ENCODE peak calls at places on chromosomes 11 and 22, in four cellular contexts. P is adrenal gland, J is HCT116, D is left ventricle myocardium inferior. L is an unnamed sample.
A peak's percentile ranks its signal among the peaks of the same experiment; 100 is the strongest.

GRCh38 chr11:34243620-34244493 is 114.0 kb downstream of the ABTB2 start:
- DNase-seq in J (peak; percentile 71), D (no peak), P (peak; percentile 62), L (no peak)

GRCh38 chr11:116946414-116946813 is 109.0 kb upstream of the APOA1 start:
- DNase-seq in D (no peak), P (no peak), J (no peak), L (no peak)

GRCh38 chr11:71467164-71467563 is 14.2 kb downstream of the NADSYN1 start:
- DNase-seq in D (no peak), P (no peak), J (no peak), L (no peak)

GRCh38 chr22:49363526-49364230 is 464.0 kb downstream of the BRD1 start:
- DNase-seq in P (no peak), J (no peak), D (no peak), L (no peak)

GRCh38 chr22:45125198-45125597 is 38.5 kb upstream of the NUP50 start:
- DNase-seq in D (no peak), J (no peak), P (no peak), L (no peak)

GRCh38 chr11:104898685-104899013 is 389 bp upstream of the CASP12 start:
- DNase-seq in D (no peak), P (no peak), J (no peak), L (no peak)

GRCh38 chr11:71580057-71581003 is 2.3 kb downstream of the KRTAP5-11 start:
- DNase-seq in P (peak; percentile 84), D (peak; percentile 33), J (peak; percentile 48), L (no peak)

GRCh38 chr11:36817336-36817965 is 219.4 kb upstream of the RAG2 start:
- DNase-seq in J (no peak), D (no peak), P (no peak), L (no peak)

GRCh38 chr11:61350803-61351202 is 10.9 kb downstream of the CYB561A3 start:
- DNase-seq in P (no peak), D (no peak), J (no peak), L (no peak)

GRCh38 chr11:8636127-8636526 is 42.1 kb upstream of the STK33 start:
- DNase-seq in J (no peak), P (no peak), D (no peak), L (no peak)

GRCh38 chr11:134915212-134915611 is 503.2 kb upstream of the B3GAT1 start:
- DNase-seq in D (peak; percentile 60), P (peak; percentile 56), J (no peak), L (no peak)

GRCh38 chr11:64396079-64396591 is 37.2 kb downstream of the RPS6KA4 start:
- DNase-seq in J (no peak), D (no peak), P (no peak), L (no peak)

GRCh38 chr11:2776351-2777061 is 76.7 kb upstream of the KCNQ1OT1 start:
- DNase-seq in D (no peak), J (no peak), P (peak; percentile 17), L (no peak)

GRCh38 chr22:30062256-30062655 is 18.0 kb upstream of the HORMAD2 start:
- DNase-seq in P (no peak), D (no peak), J (no peak), L (no peak)

GRCh38 chr22:30064172-30064571 is 16.1 kb upstream of the HORMAD2 start:
- DNase-seq in D (no peak), P (no peak), J (no peak), L (no peak)

GRCh38 chr22:30057375-30057774 is 22.9 kb upstream of the HORMAD2 start:
- DNase-seq in D (no peak), J (no peak), P (no peak), L (no peak)

GRCh38 chr22:30062934-30063333 is 17.3 kb upstream of the HORMAD2 start:
- DNase-seq in J (no peak), D (no peak), P (no peak), L (no peak)
- H3K4me3 ChIP-seq in J (no peak overlapping the region), D (no peak overlapping the region), P (no peak overlapping the region), L (no peak overlapping the region)

DNA sequence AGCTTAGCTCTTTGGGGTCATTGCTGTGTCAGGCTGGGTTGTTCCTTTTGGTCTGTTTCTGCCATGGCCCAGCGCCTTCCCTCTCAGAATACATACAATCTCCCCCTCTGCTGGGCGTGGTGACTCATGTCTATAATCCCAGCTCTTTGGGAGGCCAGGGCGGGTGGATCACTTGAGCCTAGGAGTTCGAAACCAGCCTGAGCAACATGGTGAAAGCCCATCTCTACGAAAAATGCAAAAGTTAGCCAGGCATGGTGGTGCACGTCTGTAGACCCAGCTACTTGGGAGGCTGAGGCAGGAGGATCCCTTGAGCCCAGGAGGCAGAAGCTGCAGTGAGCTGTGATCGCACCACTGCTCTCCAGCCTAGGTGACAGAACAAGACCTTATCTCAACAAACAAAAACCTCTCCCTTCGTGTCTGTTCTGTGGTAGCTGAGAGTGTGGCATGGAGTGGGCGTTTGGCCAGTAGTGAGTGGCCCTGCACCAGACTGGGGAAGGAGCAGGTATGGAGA is 46.7 kb upstream of the RAB1B start:
- DNase-seq in J (no peak), P (no peak), D (no peak), L (no peak)
- TF ChIP-seq CTCF in J (no peak), P (no peak), D (no peak), L (no peak)

GRCh38 chr22:23844739-23845202 is 6.0 kb upstream of the DERL3 start:
- DNase-seq in J (no peak), D (no peak), P (no peak), L (no peak)
- H3K4me3 ChIP-seq in J (no peak overlapping the region), D (no peak overlapping the region), P (no peak overlapping the region), L (no peak overlapping the region)

GRCh38 chr11:113349528-113349927 is 35.1 kb downstream of the TTC12 start:
- DNase-seq in J (no peak), D (no peak), P (no peak), L (no peak)

GRCh38 chr11:113351490-113351889 is 36.1 kb upstream of the ANKK1 start:
- DNase-seq in D (no peak), P (no peak), J (no peak), L (no peak)

GRCh38 chr11:113350646-113351045 is 36.3 kb downstream of the TTC12 start:
- DNase-seq in P (no peak), D (no peak), J (no peak), L (no peak)

GRCh38 chr11:113345978-113346377 is 31.6 kb downstream of the TTC12 start:
- DNase-seq in J (no peak), D (no peak), P (no peak), L (no peak)

GRCh38 chr11:113351061-113351460 is 36.5 kb upstream of the ANKK1 start:
- DNase-seq in J (no peak), P (no peak), D (no peak), L (no peak)
- TF ChIP-seq CTCF in J (no peak), P (no peak), D (no peak), L (no peak)

DNA sequence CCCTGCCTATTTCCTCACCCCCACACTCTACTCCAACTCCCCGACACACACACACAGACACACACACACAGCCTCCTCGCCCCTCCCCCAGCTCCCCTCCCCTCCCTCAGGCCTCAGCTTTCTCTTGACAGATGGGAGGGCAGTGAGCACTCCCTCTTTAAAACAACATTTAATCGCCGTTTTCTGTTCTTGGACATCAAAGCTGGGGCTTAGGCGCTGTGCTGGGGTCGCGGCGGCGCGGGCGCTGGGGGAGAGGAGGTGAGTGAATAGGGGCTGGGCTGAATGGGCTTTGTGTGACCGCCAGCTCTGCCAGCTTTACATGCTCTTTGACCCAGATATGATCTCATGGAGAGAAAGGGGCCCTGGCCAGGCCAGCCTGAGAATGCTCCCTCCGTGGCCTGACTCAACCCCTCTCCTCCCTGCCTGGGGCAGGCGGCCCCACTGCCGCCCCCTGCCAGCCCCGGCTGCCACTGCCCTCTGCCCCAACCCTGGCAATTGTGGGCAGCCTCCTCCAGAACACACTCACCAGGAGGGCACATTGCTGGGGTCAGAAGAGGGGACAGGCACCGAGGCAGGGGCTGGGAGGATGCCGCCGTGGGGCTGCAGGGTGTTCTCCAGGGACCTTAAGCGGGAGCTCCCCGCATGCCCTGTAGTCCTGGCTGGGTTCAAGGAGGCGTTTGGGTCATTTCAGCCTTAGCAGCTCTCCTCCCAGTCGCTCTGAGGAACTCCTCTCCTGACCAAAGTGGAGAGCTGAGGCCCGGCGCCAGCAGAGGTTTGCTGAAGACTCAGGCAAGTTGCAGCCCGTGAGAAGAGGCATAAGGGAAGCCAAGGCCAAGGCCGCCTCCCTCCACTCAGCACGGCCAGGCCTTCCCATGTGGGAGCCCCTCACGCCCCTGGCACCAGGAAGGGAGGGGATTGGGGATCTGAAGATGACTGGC is 38.3 kb upstream of the NNMT start:
- DNase-seq in P (peak; percentile 65), J (no peak), D (peak; percentile 72), L (peak; percentile 65)
- H3K4me3 ChIP-seq in P (no peak overlapping the region), J (no peak overlapping the region), D (peak overlapping the region; percentile 55), L (no peak overlapping the region)